ENCODE peak calls at places on chromosomes 6 and 20, in ten cellular contexts. C, K, Q, I, J, Z, D, M, N and P are unnamed samples.
A peak's percentile ranks its signal among the peaks of the same experiment; 100 is the strongest.

GRCh38 chr6:107264357-107264831 is 149.1 kb upstream of the BEND3 start:
- DNase-seq in Q (peak; percentile 68), C (no peak), Z (no peak), D (peak; percentile 69), J (no peak), N (no peak), K (no peak), M (no peak), I (peak; percentile 84), P (no peak)

GRCh38 chr20:33838035-33838864 is 27.1 kb downstream of the CHMP4B start:
- DNase-seq in K (no peak), D (peak; percentile 5), Q (no peak), M (no peak), N (no peak), J (no peak), I (no peak), C (no peak), Z (no peak), P (no peak)

GRCh38 chr6:11535801-11536230 is 1.7 kb upstream of the TMEM170B start:
- DNase-seq in Q (peak; percentile 35), J (no peak), K (no peak), I (peak; percentile 70), D (peak; percentile 66), Z (no peak), N (no peak), C (no peak), M (no peak), P (no peak)

GRCh38 chr20:17505664-17506517 is 25.3 kb downstream of the BFSP1 start:
- DNase-seq in I (peak; percentile 76), C (no peak), M (no peak), J (peak; percentile 41), D (peak; percentile 87), Q (peak; percentile 42), N (no peak), K (no peak), Z (peak; percentile 69), P (no peak)

GRCh38 chr6:158358450-158359077 is 46.3 kb downstream of the TULP4 start:
- DNase-seq in D (no peak), J (no peak), N (no peak), Z (no peak), M (no peak), C (no peak), K (no peak), Q (no peak), I (no peak), P (no peak)

GRCh38 chr6:113171882-113172281 is 685.3 kb upstream of the MARCKS start:
- DNase-seq in N (no peak), Z (no peak), Q (no peak), I (no peak), D (no peak), J (no peak), K (peak; percentile 7), C (no peak), M (no peak), P (no peak)

GRCh38 chr20:53001502-53002301 is 29.5 kb downstream of the TSHZ2 start:
- DNase-seq in I (no peak), J (no peak), N (no peak), Z (no peak), Q (peak; percentile 90), M (no peak), D (no peak), K (no peak), C (no peak), P (no peak)

GRCh38 chr6:34593741-34594140 is 37.6 kb upstream of the SPDEF start:
- DNase-seq in D (no peak), I (no peak), J (no peak), Z (no peak), K (peak; percentile 80), Q (no peak), N (no peak), C (no peak), M (no peak), P (no peak)

GRCh38 chr6:35191899-35192298 is 21.9 kb upstream of the SCUBE3 start:
- DNase-seq in C (no peak), Z (no peak), J (no peak), N (no peak), K (no peak), D (no peak), Q (no peak), I (no peak), M (no peak), P (no peak)

GRCh38 chr6:108888052-108888451 is 39.8 kb downstream of the ARMC2 start:
- DNase-seq in Q (no peak), K (no peak), N (no peak), Z (no peak), D (no peak), C (no peak), J (no peak), M (no peak), I (no peak), P (no peak)

GRCh38 chr20:5153612-5154542 is 27.1 kb downstream of the CDS2 start:
- DNase-seq in M (no peak), D (peak; percentile 34), I (peak; percentile 46), N (no peak), C (no peak), Q (peak; percentile 23), J (no peak), Z (no peak), K (no peak), P (no peak)

GRCh38 chr6:35691027-35691824 is 2.5 kb upstream of the FKBP5 start:
- DNase-seq in M (peak; percentile 58), N (no peak), K (no peak), C (peak; percentile 90), Q (no peak), J (no peak), Z (no peak), D (peak; percentile 80), I (no peak), P (no peak)